ENCODE peak calls at places on chromosome 6, in nine cellular contexts. L, Z, F, T, I, X, W, O and N are unnamed samples.

GRCh38 chr6:113671440-113671839 is 185.7 kb upstream of the MARCKS start:
- DNase-seq in Z (no peak), L (no peak), I (no peak), W (peak), F (no peak), X (no peak), O (no peak), T (no peak), N (no peak)

GRCh38 chr6:6332240-6332639 is 11.8 kb upstream of the F13A1 start:
- DNase-seq in W (no peak), T (no peak), X (no peak), Z (no peak), I (no peak), L (no peak), F (no peak), O (no peak), N (no peak)

GRCh38 chr6:83708970-83709747 is at the start of gene SNAP91:
- DNase-seq in L (no peak), F (no peak), Z (no peak), W (no peak), T (no peak), I (no peak), O (no peak), X (no peak), N (peak)

GRCh38 chr6:127484207-127484858 is 25.1 kb upstream of the KIAA0408 start:
- DNase-seq in X (no peak), Z (no peak), L (no peak), O (no peak), F (no peak), W (peak), I (no peak), T (no peak), N (peak)

GRCh38 chr6:127022297-127022696 is 96.2 kb upstream of the RSPO3 start:
- DNase-seq in T (no peak), X (no peak), L (no peak), O (no peak), F (no peak), Z (peak), W (no peak), I (peak), N (no peak)

GRCh38 chr6:107977283-107977682 is 19.3 kb upstream of the SEC63 start:
- DNase-seq in X (no peak), Z (no peak), T (no peak), I (no peak), F (no peak), L (no peak), W (peak), O (no peak), N (no peak)

GRCh38 chr6:53042112-53042511 is 23.1 kb upstream of the FBXO9 start:
- DNase-seq in L (no peak), T (peak), X (no peak), O (no peak), Z (no peak), F (no peak), W (peak), I (no peak), N (no peak)

GRCh38 chr6:41494212-41495115 is 51.7 kb upstream of the FOXP4 start:
- DNase-seq in O (no peak), T (no peak), F (no peak), I (no peak), X (no peak), W (no peak), L (no peak), Z (no peak), N (no peak)

GRCh38 chr6:84798257-84798656 is 33.9 kb upstream of the TBX18 start:
- DNase-seq in Z (no peak), L (no peak), X (no peak), T (no peak), I (no peak), O (no peak), W (no peak), F (no peak), N (no peak)

GRCh38 chr6:162151050-162151658 is 576.4 kb downstream of the PRKN start:
- DNase-seq in T (no peak), F (no peak), Z (no peak), X (no peak), I (no peak), W (no peak), O (no peak), L (no peak), N (no peak)

GRCh38 chr6:36911946-36912555 is 26.3 kb downstream of the C6orf89 start:
- DNase-seq in X (no peak), L (no peak), W (no peak), T (no peak), F (no peak), I (no peak), Z (no peak), O (no peak), N (no peak)

GRCh38 chr6:446418-447366 is 55.1 kb downstream of the IRF4 start:
- DNase-seq in I (peak), T (no peak), F (no peak), L (peak), W (no peak), Z (no peak), X (no peak), O (no peak), N (no peak)

GRCh38 chr6:157759028-157759427 is 64.0 kb upstream of the SNX9 start:
- DNase-seq in Z (no peak), T (no peak), L (no peak), W (no peak), I (no peak), F (no peak), X (no peak), O (peak), N (no peak)

GRCh38 chr6:163943647-163944395 is 529.3 kb downstream of the QKI start:
- DNase-seq in O (no peak), W (peak), F (no peak), T (no peak), Z (no peak), L (peak), X (no peak), I (peak), N (no peak)

GRCh38 chr6:89961481-89961880 is 67.2 kb downstream of the GJA10 start:
- DNase-seq in W (no peak), Z (no peak), F (no peak), O (no peak), I (no peak), T (no peak), L (no peak), X (no peak), N (no peak)

GRCh38 chr6:45830441-45831139 is 185.1 kb downstream of the CLIC5 start:
- DNase-seq in I (no peak), O (no peak), T (no peak), X (no peak), W (no peak), L (no peak), F (no peak), Z (no peak), N (peak)

GRCh38 chr6:46327769-46328168 is 157.0 kb upstream of the ENPP5 start:
- DNase-seq in L (no peak), Z (no peak), F (no peak), T (no peak), X (no peak), O (no peak), I (no peak), W (no peak), N (no peak)

GRCh38 chr6:119736680-119737079 is 387.1 kb upstream of the MAN1A1 start:
- DNase-seq in L (no peak), W (no peak), X (no peak), I (no peak), Z (no peak), O (no peak), F (no peak), T (no peak), N (no peak)

GRCh38 chr6:14757414-14757813 is 488.5 kb upstream of the JARID2 start:
- DNase-seq in T (no peak), F (no peak), O (no peak), X (no peak), Z (no peak), L (no peak), W (no peak), I (peak), N (no peak)

GRCh38 chr6:133241088-133241900 is at the start of gene EYA4:
- DNase-seq in X (no peak), L (peak), O (no peak), F (no peak), Z (no peak), T (no peak), W (peak), I (no peak), N (no peak)

GRCh38 chr6:90158945-90159344 is 137.7 kb downstream of the BACH2 start:
- DNase-seq in T (no peak), L (no peak), I (no peak), O (no peak), Z (no peak), W (no peak), X (no peak), F (no peak), N (no peak)

GRCh38 chr6:5231289-5231688 is 29.5 kb downstream of the LYRM4 start:
- DNase-seq in X (no peak), W (no peak), Z (no peak), O (no peak), F (no peak), L (no peak), T (no peak), I (no peak), N (no peak)

GRCh38 chr6:29651413-29652197 is 5.3 kb upstream of the MOG start:
- DNase-seq in X (no peak), T (peak), I (no peak), F (no peak), Z (no peak), L (no peak), W (peak), O (no peak), N (no peak)

GRCh38 chr6:83051386-83052172 is 14.1 kb downstream of the UBE3D start:
- DNase-seq in W (no peak), L (no peak), Z (no peak), F (no peak), I (no peak), T (no peak), O (no peak), X (no peak), N (no peak)

GRCh38 chr6:147578159-147578558 is 69.7 kb downstream of the SAMD5 start:
- DNase-seq in W (peak), O (no peak), X (no peak), F (no peak), T (no peak), Z (no peak), I (no peak), L (no peak), N (no peak)

GRCh38 chr6:31730631-31731086 is 1.6 kb upstream of the DDAH2 start:
- DNase-seq in X (no peak), T (no peak), L (no peak), Z (no peak), I (no peak), W (no peak), F (no peak), O (no peak), N (no peak)

GRCh38 chr6:31728767-31729514 is at the start of gene DDAH2:
- DNase-seq in Z (peak), O (no peak), F (no peak), X (no peak), T (no peak), L (peak), I (peak), W (no peak), N (peak)

GRCh38 chr6:31727717-31728671 is 1.1 kb downstream of the DDAH2 start:
- DNase-seq in I (no peak), O (no peak), F (no peak), L (no peak), T (no peak), Z (peak), W (no peak), X (no peak), N (no peak)

GRCh38 chr6:31729979-31730630 is 1.0 kb upstream of the DDAH2 start:
- DNase-seq in Z (peak), I (peak), F (no peak), W (peak), L (peak), X (peak), T (peak), O (peak), N (peak)

DNA sequence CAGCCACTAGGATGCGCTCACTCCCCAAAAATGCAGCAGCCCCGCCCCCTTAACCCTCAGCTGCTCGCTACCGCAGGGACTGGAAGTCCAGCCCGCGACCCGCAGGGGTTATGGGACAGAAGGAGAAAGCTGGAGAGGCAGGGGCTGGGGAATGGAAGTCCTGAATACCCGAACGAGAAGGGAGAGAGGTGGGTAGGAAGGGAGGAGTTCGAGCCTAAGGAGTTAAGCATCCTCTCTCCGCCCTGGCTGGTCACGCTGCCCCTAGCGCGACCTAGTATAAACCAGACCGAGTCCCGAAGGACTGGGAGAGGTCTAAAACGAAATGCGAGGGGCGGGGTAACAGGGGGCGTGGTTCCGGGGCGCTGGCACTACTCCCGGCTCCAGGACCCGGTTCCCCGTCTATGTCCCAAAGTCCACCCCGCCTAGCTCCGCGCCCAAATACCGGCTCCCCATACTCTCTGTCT is 448 bp upstream of the DDAH2 start:
- DNase-seq in F (no peak), X (peak), Z (peak), I (peak), L (peak), W (peak), T (peak), O (peak), N (peak)
- TF ChIP-seq POLR2A in F (peak), X (peak), Z (peak), I (no peak), L (no peak), W (no peak), T (no peak), O (no peak), N (peak)

DNA sequence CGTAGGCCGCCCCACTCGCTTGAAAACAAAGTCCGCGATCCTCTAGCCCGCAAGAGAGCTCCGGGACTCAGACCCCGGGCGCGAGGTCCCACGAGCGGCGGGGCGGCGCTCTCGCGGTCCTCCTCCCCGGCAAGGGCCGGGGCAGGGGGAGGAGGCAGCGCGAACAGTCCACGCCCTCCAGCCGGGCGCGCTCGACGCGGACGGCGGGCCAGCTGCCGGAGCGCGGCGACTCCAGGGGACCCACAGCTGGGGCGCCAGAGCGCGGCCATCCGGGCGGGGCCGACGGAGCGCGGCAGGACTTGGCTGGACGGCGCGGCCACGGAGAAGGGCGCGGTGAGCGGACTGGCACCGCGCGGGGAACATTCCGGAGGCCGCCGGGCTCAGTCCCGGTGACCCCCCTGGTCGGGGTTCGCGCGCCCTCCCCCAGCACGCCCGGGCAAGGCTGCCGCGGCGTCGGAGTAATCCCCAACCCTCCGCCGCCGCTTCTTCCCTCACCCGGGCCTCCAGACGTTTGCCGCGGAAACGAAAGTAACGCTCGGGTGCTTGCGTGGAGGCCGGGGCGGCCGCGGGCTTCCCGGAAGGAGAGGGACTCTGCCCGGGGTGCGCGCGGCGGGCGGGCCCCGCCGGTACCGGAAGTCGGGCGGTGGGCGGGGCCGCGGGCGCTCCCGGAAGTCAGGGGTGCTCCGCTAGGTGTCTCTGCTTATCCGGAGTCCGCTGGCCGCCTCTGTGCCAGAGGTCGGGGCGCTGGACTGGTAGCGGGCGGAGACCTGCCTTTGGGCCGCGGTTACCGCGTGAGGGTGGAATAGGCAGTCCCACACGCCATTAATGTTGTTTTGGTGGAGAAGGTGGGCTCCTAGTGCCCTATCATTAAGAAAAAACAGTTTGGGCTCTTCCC is at the start of gene RIPK1:
- DNase-seq in T (peak), I (peak), F (peak), L (peak), W (peak), X (peak), O (peak), Z (peak), N (peak)
- TF ChIP-seq POLR2A in T (peak), I (no peak), F (peak), L (peak), W (peak), X (peak), O (peak), Z (peak), N (peak)

DNA sequence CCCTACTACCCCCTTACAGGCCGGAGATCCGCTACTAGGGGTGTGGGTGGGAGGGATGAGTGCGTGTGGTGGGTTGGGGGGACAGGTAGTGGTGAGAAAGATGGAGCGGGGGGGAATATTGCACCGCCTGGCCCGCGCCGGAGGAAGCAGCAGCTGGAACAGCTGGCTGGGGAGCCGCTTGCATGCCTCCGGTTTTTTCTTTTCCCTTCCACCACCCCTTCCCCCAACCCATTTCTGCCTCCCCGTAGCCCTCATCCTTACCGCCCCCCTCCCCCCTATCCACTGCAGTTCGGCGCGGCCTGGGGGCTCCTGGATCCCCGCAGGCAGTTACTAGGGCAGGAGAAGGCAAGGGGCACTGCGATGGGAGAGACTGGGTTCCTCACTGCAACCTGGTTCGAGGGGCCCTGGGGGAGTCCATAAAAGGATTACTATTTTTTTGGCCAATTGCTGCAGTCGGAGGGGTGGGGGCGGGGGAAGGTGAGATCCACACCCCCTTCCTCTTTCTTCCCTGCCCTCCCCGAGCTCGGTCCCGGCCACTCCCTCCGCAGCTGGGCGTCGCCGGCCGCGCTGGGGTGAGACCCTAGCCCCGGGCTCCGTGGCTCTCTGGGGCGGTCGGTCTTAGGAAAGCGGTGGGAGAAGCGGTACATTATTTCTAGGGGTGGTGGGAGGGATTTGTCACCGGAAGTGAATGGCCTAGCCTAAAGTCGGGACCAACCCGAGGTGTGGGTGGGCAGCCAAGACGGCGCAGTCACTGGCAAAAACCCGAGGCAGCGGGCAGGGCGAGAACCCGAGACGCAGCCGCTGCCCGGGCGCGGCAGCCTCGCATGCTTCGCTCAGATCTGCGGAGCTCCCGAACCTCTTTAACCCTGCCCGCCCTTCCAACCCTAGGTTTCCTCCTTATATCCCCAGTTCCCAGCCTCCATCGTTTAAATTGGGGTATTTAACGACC is 823 bp upstream of the TBCC start:
- DNase-seq in T (peak), L (peak), Z (peak), F (peak), O (peak), X (peak), W (peak), I (peak), N (peak)
- TF ChIP-seq POLR2A in T (peak), L (no peak), Z (peak), F (peak), O (peak), X (peak), W (peak), I (no peak), N (peak)

DNA sequence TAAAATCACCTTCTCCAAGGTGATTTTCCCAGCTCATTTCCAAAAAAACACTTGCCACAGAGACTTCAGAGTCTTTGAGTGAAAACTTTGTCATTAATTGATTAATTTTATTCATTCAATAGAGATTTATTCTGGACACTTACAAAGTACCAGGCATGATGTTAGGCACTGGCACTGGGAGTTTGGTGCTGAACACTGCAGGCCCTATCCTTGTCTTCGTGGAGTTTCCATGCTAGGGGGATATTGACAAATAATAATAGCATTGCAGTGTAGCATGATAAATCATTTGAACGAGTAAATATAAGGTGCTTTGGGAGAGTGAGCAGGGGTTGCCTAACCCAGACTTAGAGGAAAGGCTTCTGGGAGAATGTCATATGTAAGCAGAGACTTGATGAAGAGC is 145.7 kb downstream of the SOX4 start:
- DNase-seq in I (no peak), X (no peak), T (no peak), O (peak), L (no peak), Z (no peak), F (no peak), W (no peak), N (no peak)
- TF ChIP-seq POLR2A in I (no peak), X (no peak), T (no peak), O (no peak), L (no peak), Z (no peak), F (no peak), W (no peak), N (no peak)